ENCODE peak calls at places on chromosomes 5 and 9, in seven cellular contexts. One of them, this sample, is unnamed.

GRCh38 chr5:141963706-141964105 is 5.2 kb upstream of the RNF14 start:
- DNase-seq in H54: no peak
- DNase-seq in GM23248: no peak
- DNase-seq in C1 segment of cervical spinal cord: no peak
- DNase-seq in kidney: no peak
- DNase-seq in hypothalamus: no peak
- DNase-seq in uterus: no peak
- DNase-seq in this sample: no peak

GRCh38 chr9:136015656-136016055 is 54.5 kb upstream of the UBAC1 start:
- DNase-seq in H54: no peak
- DNase-seq in kidney: peak
- DNase-seq in uterus: peak
- DNase-seq in hypothalamus: no peak
- DNase-seq in GM23248: no peak
- DNase-seq in C1 segment of cervical spinal cord: no peak
- DNase-seq in this sample: peak

GRCh38 chr5:76389513-76390154 is 13.5 kb upstream of the IQGAP2 start:
- DNase-seq in C1 segment of cervical spinal cord: no peak
- DNase-seq in kidney: no peak
- DNase-seq in H54: no peak
- DNase-seq in hypothalamus: no peak
- DNase-seq in uterus: no peak
- DNase-seq in GM23248: no peak
- DNase-seq in this sample: no peak

GRCh38 chr9:123743737-123744136 is 186.2 kb downstream of the DENND1A start:
- DNase-seq in GM23248: no peak
- DNase-seq in uterus: no peak
- DNase-seq in hypothalamus: no peak
- DNase-seq in C1 segment of cervical spinal cord: no peak
- DNase-seq in H54: no peak
- DNase-seq in kidney: no peak
- DNase-seq in this sample: no peak

GRCh38 chr5:21071986-21072385 is 1084.0 kb upstream of the CDH18 start:
- DNase-seq in hypothalamus: no peak
- DNase-seq in kidney: no peak
- DNase-seq in H54: peak
- DNase-seq in C1 segment of cervical spinal cord: no peak
- DNase-seq in GM23248: no peak
- DNase-seq in uterus: no peak
- DNase-seq in this sample: no peak

GRCh38 chr5:25544652-25545249 is 900.0 kb upstream of the CDH10 start:
- DNase-seq in H54: peak
- DNase-seq in hypothalamus: no peak
- DNase-seq in kidney: no peak
- DNase-seq in GM23248: peak
- DNase-seq in C1 segment of cervical spinal cord: no peak
- DNase-seq in uterus: no peak
- DNase-seq in this sample: no peak

GRCh38 chr5:103744159-103744558 is 181.6 kb upstream of the NUDT12 start:
- DNase-seq in uterus: no peak
- DNase-seq in hypothalamus: no peak
- DNase-seq in kidney: no peak
- DNase-seq in C1 segment of cervical spinal cord: no peak
- DNase-seq in H54: no peak
- DNase-seq in GM23248: peak
- DNase-seq in this sample: no peak

GRCh38 chr9:36074870-36075532 is 38.3 kb downstream of the RECK start:
- DNase-seq in GM23248: peak
- DNase-seq in uterus: peak
- DNase-seq in C1 segment of cervical spinal cord: no peak
- DNase-seq in H54: no peak
- DNase-seq in hypothalamus: no peak
- DNase-seq in kidney: peak
- DNase-seq in this sample: peak

GRCh38 chr9:27536168-27536567 is 6.6 kb upstream of the MOB3B start:
- DNase-seq in uterus: no peak
- DNase-seq in H54: no peak
- DNase-seq in GM23248: no peak
- DNase-seq in C1 segment of cervical spinal cord: no peak
- DNase-seq in hypothalamus: no peak
- DNase-seq in kidney: no peak
- DNase-seq in this sample: no peak

GRCh38 chr5:150458819-150459557 is 9.4 kb upstream of the RPS14 start:
- DNase-seq in H54: peak
- DNase-seq in uterus: peak
- DNase-seq in kidney: peak
- DNase-seq in C1 segment of cervical spinal cord: peak
- DNase-seq in hypothalamus: peak
- DNase-seq in GM23248: peak
- DNase-seq in this sample: peak

GRCh38 chr9:32866292-32866691 is 83.0 kb downstream of the TMEM215 start:
- DNase-seq in uterus: no peak
- DNase-seq in kidney: no peak
- DNase-seq in C1 segment of cervical spinal cord: no peak
- DNase-seq in H54: no peak
- DNase-seq in hypothalamus: no peak
- DNase-seq in GM23248: peak
- DNase-seq in this sample: no peak

GRCh38 chr5:50727149-50727496 is 60.7 kb downstream of the PARP8 start:
- DNase-seq in H54: no peak
- DNase-seq in C1 segment of cervical spinal cord: no peak
- DNase-seq in kidney: no peak
- DNase-seq in uterus: peak
- DNase-seq in hypothalamus: no peak
- DNase-seq in GM23248: peak
- DNase-seq in this sample: no peak

GRCh38 chr9:123074627-123075026 is 41.2 kb downstream of the GPR21 start:
- DNase-seq in kidney: no peak
- DNase-seq in hypothalamus: no peak
- DNase-seq in GM23248: no peak
- DNase-seq in C1 segment of cervical spinal cord: no peak
- DNase-seq in uterus: no peak
- DNase-seq in H54: no peak
- DNase-seq in this sample: no peak

GRCh38 chr5:132391870-132392269 is 22.4 kb downstream of the SLC22A5 start:
- DNase-seq in hypothalamus: no peak
- DNase-seq in H54: no peak
- DNase-seq in uterus: no peak
- DNase-seq in C1 segment of cervical spinal cord: no peak
- DNase-seq in GM23248: no peak
- DNase-seq in kidney: no peak
- DNase-seq in this sample: no peak

GRCh38 chr9:78676009-78676408 is 379.1 kb downstream of the PSAT1 start:
- DNase-seq in kidney: no peak
- DNase-seq in C1 segment of cervical spinal cord: no peak
- DNase-seq in GM23248: peak
- DNase-seq in hypothalamus: no peak
- DNase-seq in uterus: no peak
- DNase-seq in H54: no peak
- DNase-seq in this sample: no peak

GRCh38 chr5:113000466-113000865 is 23.9 kb downstream of the DCP2 start:
- DNase-seq in GM23248: no peak
- DNase-seq in C1 segment of cervical spinal cord: no peak
- DNase-seq in kidney: no peak
- DNase-seq in hypothalamus: no peak
- DNase-seq in H54: no peak
- DNase-seq in uterus: no peak
- DNase-seq in this sample: no peak

GRCh38 chr5:61263072-61263471 is 69.0 kb upstream of the ZSWIM6 start:
- DNase-seq in kidney: no peak
- DNase-seq in hypothalamus: no peak
- DNase-seq in H54: no peak
- DNase-seq in GM23248: no peak
- DNase-seq in C1 segment of cervical spinal cord: no peak
- DNase-seq in uterus: no peak
- DNase-seq in this sample: no peak

GRCh38 chr9:82488702-82489578 is 500.4 kb downstream of the SPATA31D1 start:
- DNase-seq in hypothalamus: no peak
- DNase-seq in uterus: no peak
- DNase-seq in H54: no peak
- DNase-seq in GM23248: peak
- DNase-seq in kidney: no peak
- DNase-seq in C1 segment of cervical spinal cord: no peak
- DNase-seq in this sample: no peak

GRCh38 chr5:61289241-61289640 is 42.8 kb upstream of the ZSWIM6 start:
- DNase-seq in hypothalamus: no peak
- DNase-seq in H54: no peak
- DNase-seq in C1 segment of cervical spinal cord: no peak
- DNase-seq in GM23248: no peak
- DNase-seq in uterus: no peak
- DNase-seq in kidney: no peak
- DNase-seq in this sample: no peak

GRCh38 chr5:87137280-87137679 is 130.4 kb upstream of the RASA1 start:
- DNase-seq in GM23248: peak
- DNase-seq in kidney: no peak
- DNase-seq in uterus: peak
- DNase-seq in H54: no peak
- DNase-seq in hypothalamus: no peak
- DNase-seq in C1 segment of cervical spinal cord: no peak
- DNase-seq in this sample: peak

GRCh38 chr9:89917861-89918260 is 313.0 kb downstream of the GADD45G start:
- DNase-seq in kidney: no peak
- DNase-seq in GM23248: no peak
- DNase-seq in hypothalamus: no peak
- DNase-seq in C1 segment of cervical spinal cord: no peak
- DNase-seq in H54: no peak
- DNase-seq in uterus: no peak
- DNase-seq in this sample: no peak

GRCh38 chr5:137741-138140 is 45.8 kb downstream of the PLEKHG4B start:
- DNase-seq in C1 segment of cervical spinal cord: no peak
- DNase-seq in hypothalamus: no peak
- DNase-seq in GM23248: no peak
- DNase-seq in kidney: no peak
- DNase-seq in H54: no peak
- DNase-seq in uterus: no peak
- DNase-seq in this sample: no peak

GRCh38 chr9:103837940-103838339 is 256.2 kb upstream of the SMC2 start:
- DNase-seq in kidney: no peak
- DNase-seq in hypothalamus: no peak
- DNase-seq in GM23248: no peak
- DNase-seq in C1 segment of cervical spinal cord: no peak
- DNase-seq in uterus: no peak
- DNase-seq in H54: no peak
- DNase-seq in this sample: no peak

GRCh38 chr5:145937432-145938250 is 1.3 kb downstream of the SH3RF2 start:
- DNase-seq in GM23248: peak
- DNase-seq in kidney: no peak
- DNase-seq in H54: peak
- DNase-seq in uterus: no peak
- DNase-seq in hypothalamus: no peak
- DNase-seq in C1 segment of cervical spinal cord: no peak
- DNase-seq in this sample: no peak

GRCh38 chr9:81787747-81788632 is 98.6 kb upstream of the TLE1 start:
- DNase-seq in hypothalamus: no peak
- DNase-seq in uterus: peak
- DNase-seq in C1 segment of cervical spinal cord: no peak
- DNase-seq in GM23248: peak
- DNase-seq in H54: peak
- DNase-seq in kidney: no peak
- DNase-seq in this sample: peak